ENCODE peak calls at places on chromosomes 4 and X, in ten cellular contexts. E, B, K, T, V, Y, C, W, P and H are unnamed samples.

GRCh38 chr4:169640261-169640880 is 20.0 kb downstream of the CLCN3 start:
- DNase-seq in P (no peak), V (no peak), W (no peak), C (no peak), B (no peak), Y (peak), T (no peak), K (no peak), E (no peak), H (no peak)

GRCh38 chr4:7295917-7296660 is 103.8 kb downstream of the SORCS2 start:
- DNase-seq in W (peak), C (no peak), B (no peak), T (no peak), K (no peak), V (no peak), P (peak), Y (peak), E (peak), H (peak)

GRCh38 chr4:47061435-47061834 is 30.1 kb downstream of the GABRB1 start:
- DNase-seq in W (no peak), K (no peak), C (no peak), Y (peak), E (no peak), V (no peak), B (no peak), T (no peak), P (no peak), H (no peak)

GRCh38 chrX:154840856-154841255 is 6.4 kb upstream of the SMIM9 start:
- DNase-seq in W (no peak), C (peak), Y (peak), V (peak), P (peak), K (no peak), E (no peak), B (no peak), T (no peak), H (no peak)

GRCh38 chr4:114229721-114230120 is 250.3 kb upstream of the ARSJ start:
- DNase-seq in P (no peak), T (no peak), E (no peak), V (no peak), C (peak), W (no peak), B (no peak), K (no peak), Y (no peak), H (no peak)

GRCh38 chr4:86220137-86220536 is 139.7 kb downstream of the MAPK10 start:
- DNase-seq in C (no peak), V (no peak), E (no peak), Y (peak), K (no peak), B (no peak), W (no peak), T (no peak), P (no peak), H (no peak)

GRCh38 chr4:110487873-110488272 is 11.9 kb downstream of the ENPEP start:
- DNase-seq in E (no peak), T (no peak), B (no peak), W (no peak), V (peak), P (no peak), C (no peak), Y (peak), K (no peak), H (no peak)

GRCh38 chrX:45479196-45479834 is 278.6 kb upstream of the DIPK2B start:
- DNase-seq in Y (peak), K (no peak), B (no peak), E (no peak), V (no peak), C (no peak), T (no peak), W (no peak), P (no peak), H (no peak)

GRCh38 chr4:53714377-53715140 is 123.3 kb upstream of the LNX1 start:
- DNase-seq in T (no peak), W (no peak), V (no peak), C (peak), K (no peak), E (no peak), P (no peak), Y (peak), B (no peak), H (no peak)

GRCh38 chrX:12979630-12980015 is 4.7 kb downstream of the TMSB4X start:
- DNase-seq in C (no peak), T (no peak), Y (no peak), B (no peak), P (no peak), W (no peak), K (no peak), E (no peak), V (no peak), H (no peak)

GRCh38 chr4:107034091-107034698 is 1.9 kb downstream of the DKK2 start:
- DNase-seq in T (no peak), B (peak), C (no peak), K (peak), E (peak), V (peak), P (peak), W (peak), Y (peak), H (no peak)

GRCh38 chrX:439236-439635 is 52.5 kb upstream of the PPP2R3B start:
- DNase-seq in E (no peak), T (no peak), Y (no peak), C (no peak), W (no peak), P (no peak), B (no peak), V (no peak), K (no peak), H (no peak)

GRCh38 chr4:10965196-10965595 is 280.6 kb upstream of the CLNK start:
- DNase-seq in W (no peak), Y (no peak), C (peak), E (no peak), B (no peak), K (no peak), P (no peak), V (no peak), T (no peak), H (no peak)

GRCh38 chr4:105710678-105711077 is 2.1 kb downstream of the GSTCD start:
- DNase-seq in C (no peak), E (no peak), B (no peak), T (no peak), Y (peak), K (no peak), P (peak), V (no peak), W (no peak), H (no peak)

GRCh38 chr4:168857546-168858314 is 152.3 kb downstream of the CBR4 start:
- DNase-seq in E (no peak), B (no peak), V (no peak), W (no peak), P (no peak), C (no peak), T (no peak), K (no peak), Y (peak), H (no peak)

GRCh38 chrX:43836435-43837184 is 45.6 kb downstream of the MAOB start:
- DNase-seq in K (no peak), P (no peak), C (peak), W (no peak), Y (peak), B (no peak), V (peak), T (no peak), E (no peak), H (peak)

GRCh38 chr4:95537181-95537580 is 11.6 kb downstream of the UNC5C start:
- DNase-seq in E (no peak), V (no peak), T (no peak), K (no peak), Y (no peak), B (no peak), P (no peak), C (no peak), W (no peak), H (no peak)

GRCh38 chr4:182699825-182700224 is 217.4 kb downstream of the DCTD start:
- DNase-seq in P (no peak), E (no peak), W (no peak), K (no peak), B (no peak), C (no peak), V (no peak), Y (no peak), T (no peak), H (no peak)

GRCh38 chrX:155071694-155072215 is 447 bp downstream of the BRCC3 start:
- DNase-seq in P (no peak), E (no peak), K (no peak), T (no peak), Y (no peak), B (peak), V (no peak), W (no peak), C (no peak), H (no peak)

GRCh38 chr4:37827030-37827705 is 682 bp downstream of the PGM2 start:
- DNase-seq in K (no peak), E (no peak), T (no peak), P (no peak), V (no peak), C (no peak), Y (peak), W (no peak), B (no peak), H (peak)

GRCh38 chr4:20317424-20317985 is 65.8 kb downstream of the SLIT2 start:
- DNase-seq in W (no peak), C (no peak), P (no peak), B (no peak), T (no peak), K (no peak), Y (peak), V (no peak), E (no peak), H (no peak)

GRCh38 chr4:44186096-44186849 is 262.3 kb downstream of the KCTD8 start:
- DNase-seq in E (no peak), V (no peak), K (no peak), P (peak), W (no peak), B (no peak), T (no peak), C (peak), Y (no peak), H (no peak)

GRCh38 chr4:53128959-53129358 is 236.9 kb downstream of the SCFD2 start:
- DNase-seq in C (no peak), W (no peak), Y (no peak), K (peak), B (no peak), E (no peak), P (no peak), V (no peak), T (no peak), H (no peak)

GRCh38 chrX:254630-255215 is 26.5 kb upstream of the PLCXD1 start:
- DNase-seq in Y (no peak), W (no peak), E (no peak), T (no peak), B (no peak), K (no peak), P (no peak), V (no peak), C (no peak), H (no peak)